ENCODE peak calls at places on chromosome 7, in four cellular contexts. T is cardiac muscle cell, G is BE2C, C is OCI-LY7. A is an unnamed sample. For H3K36me3, the result is how much of the 10 kb centered on the place peaks cover.

GRCh38 chr7:80699030-80699638 is 60.7 kb downstream of the CD36 start:
- DNase-seq in G (no peak), C (peak), T (peak), A (no peak)

GRCh38 chr7:14714161-14714728 is 188.3 kb downstream of the DGKB start:
- DNase-seq in C (no peak), T (no peak), G (no peak), A (no peak)

GRCh38 chr7:15686209-15686956 is at the start of gene MEOX2:
- DNase-seq in G (no peak), T (peak), C (no peak), A (peak)

GRCh38 chr7:111813306-111813705 is 251.0 kb upstream of the IMMP2L start:
- DNase-seq in T (no peak), C (no peak), G (no peak), A (no peak)

GRCh38 chr7:39811161-39811614 is 138.9 kb upstream of the CDK13 start:
- DNase-seq in G (peak), C (no peak), T (no peak), A (no peak)

GRCh38 chr7:4103352-4104091 is 578.6 kb upstream of the FOXK1 start:
- DNase-seq in G (no peak), C (peak), T (no peak), A (no peak)

GRCh38 chr7:572668-573495 is 53.2 kb upstream of the PDGFA start:
- DNase-seq in C (no peak), G (no peak), T (no peak), A (no peak)

GRCh38 chr7:28409716-28410627 is 2.3 kb upstream of the CREB5 start:
- DNase-seq in C (no peak), T (peak), G (peak), A (no peak)

GRCh38 chr7:107024906-107025305 is 19.6 kb upstream of the PRKAR2B start:
- DNase-seq in T (no peak), C (no peak), G (no peak), A (no peak)

GRCh38 chr7:92279429-92280031 is 33.8 kb downstream of the ANKIB1 start:
- DNase-seq in C (no peak), T (no peak), G (no peak), A (no peak)

GRCh38 chr7:12754179-12754578 is 66.7 kb downstream of the ARL4A start:
- DNase-seq in G (no peak), C (no peak), T (no peak), A (no peak)

GRCh38 chr7:45670717-45671116 is 96.5 kb downstream of the ADCY1 start:
- DNase-seq in C (no peak), G (no peak), T (no peak), A (no peak)

GRCh38 chr7:94513565-94513860 is 3.9 kb downstream of the CASD1 start:
- DNase-seq in C (no peak), G (no peak), T (no peak), A (no peak)

GRCh38 chr7:118306771-118307170 is 82.3 kb downstream of the ANKRD7 start:
- DNase-seq in C (no peak), G (no peak), T (no peak), A (no peak)

GRCh38 chr7:141563956-141564623 is 12.9 kb downstream of the AGK start:
- DNase-seq in T (no peak), C (peak), G (no peak), A (no peak)

GRCh38 chr7:142181966-142182365 is 70.4 kb downstream of the MGAM2 start:
- DNase-seq in C (no peak), T (no peak), G (no peak), A (no peak)

GRCh38 chr7:23346316-23346715 is 47.2 kb downstream of the MALSU1 start:
- DNase-seq in T (no peak), C (peak), G (no peak), A (no peak)

GRCh38 chr7:5284304-5285281 is 1.9 kb downstream of the SLC29A4 start:
- DNase-seq in G (peak), C (peak), T (peak), A (no peak)

GRCh38 chr7:101754432-101755159 is 62.8 kb upstream of the CUX1 start:
- DNase-seq in C (no peak), G (no peak), T (no peak), A (no peak)

GRCh38 chr7:82105463-82105862 is 335.6 kb upstream of the HGF start:
- DNase-seq in C (no peak), T (no peak), G (peak), A (no peak)

GRCh38 chr7:143255564-143255963 is 7.7 kb upstream of the GSTK1 start:
- DNase-seq in C (no peak), G (no peak), T (no peak), A (no peak)

GRCh38 chr7:45456105-45456504 is 118.1 kb upstream of the ADCY1 start:
- DNase-seq in C (no peak), G (no peak), T (no peak), A (no peak)

GRCh38 chr7:25849361-25850184 is 302.4 kb upstream of the NFE2L3 start:
- DNase-seq in C (no peak), G (no peak), T (no peak), A (no peak)

DNA sequence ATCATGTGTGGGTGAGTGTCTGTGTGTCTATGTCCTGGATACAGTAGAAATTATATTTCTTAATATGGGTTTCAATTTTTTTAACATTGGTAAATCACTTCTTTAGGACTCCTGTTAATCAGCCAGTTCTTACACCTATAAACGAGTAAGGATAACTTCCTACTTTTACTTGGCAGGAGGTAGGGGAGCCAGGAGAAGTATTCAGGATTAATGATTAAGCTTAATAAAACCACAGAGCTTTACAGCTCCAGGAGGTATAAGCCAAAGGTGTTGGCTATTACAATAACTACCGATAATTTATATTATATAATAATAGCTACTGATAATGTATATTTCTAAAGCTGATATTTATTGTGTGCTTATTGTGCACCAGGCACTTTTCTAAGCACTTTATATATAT is 1.7 kb upstream of the FAM3C start:
- DNase-seq in G (no peak), C (no peak), T (no peak), A (no peak)
- H3K4me3 ChIP-seq in G (no peak), C (no peak), T (no peak), A (no peak)

DNA sequence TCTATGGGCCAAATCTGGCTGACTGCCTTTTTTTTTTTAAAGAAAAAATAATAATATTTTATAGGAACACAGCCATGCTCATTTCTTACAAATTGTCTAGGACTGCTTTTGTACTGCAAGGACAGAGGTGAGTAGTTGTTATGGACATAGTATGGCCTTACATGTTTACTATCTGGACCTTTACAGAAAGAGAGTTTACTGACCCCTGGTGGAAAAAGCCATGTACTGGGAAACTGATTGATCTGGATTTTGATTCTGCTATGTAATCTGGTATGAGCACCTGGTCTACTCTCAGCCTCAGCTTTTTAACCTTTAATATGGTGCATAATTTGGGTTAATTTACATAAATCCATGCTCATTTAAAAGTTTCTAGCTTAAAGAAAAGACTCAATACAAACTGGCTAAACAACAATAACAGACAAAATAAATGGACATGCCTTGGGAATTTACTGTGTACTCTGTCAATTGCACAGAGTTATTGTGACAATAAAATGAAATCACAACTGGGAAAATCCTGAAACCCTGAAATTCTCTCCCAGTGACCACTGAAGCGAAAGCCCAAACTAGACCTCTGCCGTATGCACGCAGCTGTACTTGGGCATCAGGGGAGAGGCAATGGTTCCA is 260.7 kb downstream of the BMPER start:
- DNase-seq in T (peak), C (peak), G (no peak), A (no peak)
- TF ChIP-seq CTCF in T (peak), C (peak), G (peak), A (no peak)

DNA sequence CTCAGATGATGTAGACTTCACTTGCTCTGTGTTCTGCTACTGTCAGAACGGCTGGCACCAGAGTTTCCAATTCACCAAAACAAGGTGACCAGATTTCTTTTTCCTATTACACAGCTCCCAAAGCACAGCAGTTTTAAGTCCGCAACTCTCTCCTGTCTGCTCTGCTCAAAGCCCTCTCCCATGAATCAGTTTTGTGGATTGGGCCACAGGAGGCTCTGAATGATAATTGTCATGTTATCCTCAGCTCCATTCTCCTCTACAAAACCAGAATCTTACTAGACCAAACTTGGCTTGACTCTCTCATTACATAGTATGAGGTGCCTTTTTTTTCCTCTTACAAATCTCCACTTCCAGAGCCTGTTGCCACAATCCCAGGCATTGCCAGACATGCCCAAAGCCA is 223.5 kb downstream of the SNX13 start:
- DNase-seq in T (no peak), C (no peak), G (peak), A (no peak)
- H3K36me3 ChIP-seq in T (under half), C (under half), G (under half), A (under half)

DNA sequence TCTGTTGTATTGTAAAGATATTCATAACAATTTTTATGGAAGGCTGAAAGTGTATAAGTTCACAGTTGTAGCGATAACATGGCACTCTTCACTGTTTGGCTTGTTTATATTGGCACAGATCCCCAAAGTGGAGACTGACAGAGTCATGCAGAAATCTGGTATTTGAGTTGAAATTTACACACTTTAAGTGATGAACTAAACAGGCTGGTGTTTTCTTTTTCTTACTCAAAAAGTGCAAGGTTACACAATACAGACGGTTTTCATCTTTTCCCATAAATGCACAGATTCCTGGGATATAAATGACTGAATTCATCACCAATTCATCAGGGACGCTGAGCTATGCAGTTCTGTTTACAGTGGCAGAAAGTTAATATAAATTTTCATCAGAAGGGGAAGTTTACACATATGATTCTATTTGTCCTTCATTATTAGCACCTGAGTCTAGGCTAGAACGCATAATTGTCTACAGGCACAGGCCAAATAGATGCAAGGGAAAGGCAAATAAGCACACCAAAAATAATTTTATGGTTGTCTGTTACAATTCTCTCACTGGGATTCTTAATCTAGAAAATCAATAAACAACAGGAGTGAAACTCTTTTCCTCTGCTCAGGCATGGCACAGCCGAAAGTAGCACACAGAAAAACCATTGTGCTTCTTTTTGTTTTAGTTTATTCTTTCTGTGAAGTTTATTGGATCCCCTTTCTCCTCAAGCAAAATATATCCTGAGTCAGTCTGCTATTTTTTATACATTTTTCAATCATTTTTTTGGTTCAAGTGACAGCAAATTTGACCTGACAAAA is 88.0 kb downstream of the FOXP2 start:
- DNase-seq in T (no peak), G (no peak), C (no peak), A (no peak)
- H3K4me3 ChIP-seq in T (no peak), G (no peak), C (no peak), A (no peak)

DNA sequence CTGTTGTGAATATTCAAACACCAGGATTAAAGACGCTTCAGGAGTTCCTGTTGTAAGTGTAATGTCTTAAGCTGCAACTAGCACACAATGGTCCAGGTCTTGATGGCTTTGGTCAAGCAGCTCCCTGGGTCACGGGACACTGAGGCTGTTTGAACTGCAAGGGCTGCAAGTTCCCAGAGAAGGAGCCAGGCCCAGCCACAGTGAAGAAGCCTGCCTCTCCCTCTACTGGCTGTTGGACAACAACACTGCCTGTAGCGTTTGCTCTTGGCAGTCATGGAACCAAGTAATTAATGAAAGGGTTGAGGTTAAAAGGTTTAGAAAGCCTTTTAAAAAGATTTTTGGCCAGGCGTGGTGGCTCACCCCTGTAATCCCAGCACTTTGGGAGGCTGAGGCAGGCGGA is 31.9 kb upstream of the GUSB start:
- DNase-seq in T (peak), C (peak), G (peak), A (peak)
- TF ChIP-seq CTCF in T (peak), C (peak), G (peak), A (no peak)

A was measured in mucosa of descending colon.